ENCODE peak calls at places on chromosomes 2 and 18, in seven cellular contexts. One of them, this sample, is unnamed.

GRCh38 chr2:133591164-133591563 is 22.9 kb upstream of the NCKAP5 start:
- DNase-seq in H7: peak
- DNase-seq in stimulated activated CD8-positive, alpha-beta memory T cell treated with anti-CD3 and anti-CD28 coated beads, Interleukin-15, amount 100 ng/mL, for 4 hours: no peak
- DNase-seq in mesothelial cell of epicardium: no peak
- DNase-seq in left lobe of liver: peak
- DNase-seq in left cardiac atrium: peak
- DNase-seq in dorsolateral prefrontal cortex: peak
- DNase-seq in this sample: peak

GRCh38 chr2:42984617-42985016 is 192.2 kb upstream of the HAAO start:
- DNase-seq in H7: no peak
- DNase-seq in left lobe of liver: no peak
- DNase-seq in dorsolateral prefrontal cortex: peak
- DNase-seq in stimulated activated CD8-positive, alpha-beta memory T cell treated with anti-CD3 and anti-CD28 coated beads, Interleukin-15, amount 100 ng/mL, for 4 hours: no peak
- DNase-seq in mesothelial cell of epicardium: no peak
- DNase-seq in left cardiac atrium: no peak
- DNase-seq in this sample: no peak

GRCh38 chr2:47402555-47402804 is 476 bp upstream of the MSH2 start:
- DNase-seq in dorsolateral prefrontal cortex: no peak
- DNase-seq in H7: no peak
- DNase-seq in mesothelial cell of epicardium: no peak
- DNase-seq in left lobe of liver: no peak
- DNase-seq in stimulated activated CD8-positive, alpha-beta memory T cell treated with anti-CD3 and anti-CD28 coated beads, Interleukin-15, amount 100 ng/mL, for 4 hours: no peak
- DNase-seq in left cardiac atrium: no peak
- DNase-seq in this sample: no peak

GRCh38 chr2:55115795-55116597 is 65.7 kb upstream of the RTN4 start:
- DNase-seq in mesothelial cell of epicardium: no peak
- DNase-seq in left lobe of liver: no peak
- DNase-seq in left cardiac atrium: no peak
- DNase-seq in H7: no peak
- DNase-seq in dorsolateral prefrontal cortex: no peak
- DNase-seq in stimulated activated CD8-positive, alpha-beta memory T cell treated with anti-CD3 and anti-CD28 coated beads, Interleukin-15, amount 100 ng/mL, for 4 hours: no peak
- DNase-seq in this sample: no peak

GRCh38 chr18:79616651-79617518 is 62.7 kb upstream of the CTDP1 start:
- DNase-seq in left lobe of liver: no peak
- DNase-seq in stimulated activated CD8-positive, alpha-beta memory T cell treated with anti-CD3 and anti-CD28 coated beads, Interleukin-15, amount 100 ng/mL, for 4 hours: no peak
- DNase-seq in H7: no peak
- DNase-seq in mesothelial cell of epicardium: no peak
- DNase-seq in left cardiac atrium: no peak
- DNase-seq in dorsolateral prefrontal cortex: peak
- DNase-seq in this sample: no peak

GRCh38 chr2:6626406-6627012 is 239.2 kb downstream of the CMPK2 start:
- DNase-seq in mesothelial cell of epicardium: no peak
- DNase-seq in left lobe of liver: no peak
- DNase-seq in stimulated activated CD8-positive, alpha-beta memory T cell treated with anti-CD3 and anti-CD28 coated beads, Interleukin-15, amount 100 ng/mL, for 4 hours: no peak
- DNase-seq in dorsolateral prefrontal cortex: no peak
- DNase-seq in H7: no peak
- DNase-seq in left cardiac atrium: no peak
- DNase-seq in this sample: no peak

GRCh38 chr2:28506112-28506511 is 10.3 kb downstream of the PLB1 start:
- DNase-seq in left lobe of liver: no peak
- DNase-seq in mesothelial cell of epicardium: no peak
- DNase-seq in H7: no peak
- DNase-seq in stimulated activated CD8-positive, alpha-beta memory T cell treated with anti-CD3 and anti-CD28 coated beads, Interleukin-15, amount 100 ng/mL, for 4 hours: no peak
- DNase-seq in dorsolateral prefrontal cortex: no peak
- DNase-seq in left cardiac atrium: no peak
- DNase-seq in this sample: no peak

GRCh38 chr2:95331606-95332005 is 34.5 kb downstream of the KCNIP3 start:
- DNase-seq in mesothelial cell of epicardium: no peak
- DNase-seq in left lobe of liver: no peak
- DNase-seq in left cardiac atrium: no peak
- DNase-seq in dorsolateral prefrontal cortex: no peak
- DNase-seq in H7: no peak
- DNase-seq in stimulated activated CD8-positive, alpha-beta memory T cell treated with anti-CD3 and anti-CD28 coated beads, Interleukin-15, amount 100 ng/mL, for 4 hours: no peak
- DNase-seq in this sample: no peak

GRCh38 chr2:11124760-11125068 is 30.6 kb upstream of the SLC66A3 start:
- DNase-seq in dorsolateral prefrontal cortex: no peak
- DNase-seq in left cardiac atrium: no peak
- DNase-seq in left lobe of liver: no peak
- DNase-seq in stimulated activated CD8-positive, alpha-beta memory T cell treated with anti-CD3 and anti-CD28 coated beads, Interleukin-15, amount 100 ng/mL, for 4 hours: no peak
- DNase-seq in mesothelial cell of epicardium: no peak
- DNase-seq in H7: no peak
- DNase-seq in this sample: no peak

GRCh38 chr2:228507870-228508269 is 326.4 kb upstream of the SPHKAP start:
- DNase-seq in mesothelial cell of epicardium: no peak
- DNase-seq in stimulated activated CD8-positive, alpha-beta memory T cell treated with anti-CD3 and anti-CD28 coated beads, Interleukin-15, amount 100 ng/mL, for 4 hours: no peak
- DNase-seq in H7: peak
- DNase-seq in left cardiac atrium: no peak
- DNase-seq in dorsolateral prefrontal cortex: no peak
- DNase-seq in left lobe of liver: no peak
- DNase-seq in this sample: no peak

GRCh38 chr2:231482806-231483391 is 18.6 kb upstream of the NCL start:
- DNase-seq in dorsolateral prefrontal cortex: peak
- DNase-seq in left cardiac atrium: peak
- DNase-seq in stimulated activated CD8-positive, alpha-beta memory T cell treated with anti-CD3 and anti-CD28 coated beads, Interleukin-15, amount 100 ng/mL, for 4 hours: peak
- DNase-seq in left lobe of liver: peak
- DNase-seq in mesothelial cell of epicardium: peak
- DNase-seq in H7: peak
- DNase-seq in this sample: peak

GRCh38 chr2:85695691-85696668 is 1.8 kb downstream of the GNLY start:
- DNase-seq in stimulated activated CD8-positive, alpha-beta memory T cell treated with anti-CD3 and anti-CD28 coated beads, Interleukin-15, amount 100 ng/mL, for 4 hours: no peak
- DNase-seq in left cardiac atrium: no peak
- DNase-seq in dorsolateral prefrontal cortex: no peak
- DNase-seq in H7: no peak
- DNase-seq in left lobe of liver: no peak
- DNase-seq in mesothelial cell of epicardium: no peak
- DNase-seq in this sample: no peak

GRCh38 chr2:30217644-30218361 is 13.5 kb upstream of the LBH start:
- DNase-seq in left cardiac atrium: peak
- DNase-seq in stimulated activated CD8-positive, alpha-beta memory T cell treated with anti-CD3 and anti-CD28 coated beads, Interleukin-15, amount 100 ng/mL, for 4 hours: no peak
- DNase-seq in H7: peak
- DNase-seq in mesothelial cell of epicardium: no peak
- DNase-seq in left lobe of liver: no peak
- DNase-seq in dorsolateral prefrontal cortex: no peak
- DNase-seq in this sample: no peak